ENCODE peak calls at places on chromosomes 7 and 10, in seven cellular contexts. G, Q, K, U, X, E and C are unnamed samples.

GRCh38 chr10:96377816-96378294 is 19.1 kb upstream of the OPALIN start:
- DNase-seq in G (no peak), Q (peak), K (no peak), U (peak), X (no peak), E (no peak), C (no peak)

GRCh38 chr7:42831051-42831952 is 80.6 kb downstream of the C7orf25 start:
- DNase-seq in G (no peak), Q (peak), K (peak), U (peak), X (no peak), E (no peak), C (peak)

GRCh38 chr7:142535123-142535779 is 214.0 kb upstream of the PRSS1 start:
- DNase-seq in G (no peak), Q (peak), K (peak), U (peak), X (peak), E (peak), C (no peak)

GRCh38 chr7:142883571-142884284 is 1.8 kb downstream of the TRPV6 start:
- DNase-seq in G (peak), Q (no peak), K (no peak), U (no peak), X (no peak), E (no peak), C (no peak)

GRCh38 chr7:155985518-155986427 is 173.5 kb upstream of the SHH start:
- DNase-seq in G (peak), Q (no peak), K (no peak), U (no peak), X (no peak), E (no peak), C (no peak)

GRCh38 chr7:102989161-102989560 is 76.4 kb downstream of the LRRC17 start:
- DNase-seq in G (no peak), Q (peak), K (no peak), U (no peak), X (no peak), E (no peak), C (no peak)

GRCh38 chr10:85225311-85225710 is 896.9 kb downstream of the CCSER2 start:
- DNase-seq in G (no peak), Q (no peak), K (no peak), U (no peak), X (no peak), E (no peak), C (no peak)

GRCh38 chr10:124701435-124701834 is 42.7 kb downstream of the FAM53B start:
- DNase-seq in G (no peak), Q (no peak), K (peak), U (no peak), X (no peak), E (peak), C (peak)

GRCh38 chr7:40297741-40298311 is 163.0 kb downstream of the SUGCT start:
- DNase-seq in G (no peak), Q (no peak), K (peak), U (no peak), X (no peak), E (no peak), C (no peak)

GRCh38 chr10:118800920-118801319 is 46.1 kb upstream of the CACUL1 start:
- DNase-seq in G (no peak), Q (peak), K (peak), U (peak), X (no peak), E (no peak), C (no peak)
- H3K27ac ChIP-seq in G (no peak), Q (no peak), K (no peak), U (no peak), X (no peak), E (no peak), C (no peak)

GRCh38 chr10:101019440-101019703 is 11.6 kb downstream of the PDZD7 start:
- DNase-seq in G (no peak), Q (no peak), K (no peak), U (no peak), X (no peak), E (no peak), C (no peak)
- H3K4me3 ChIP-seq in G (no peak), Q (no peak), K (no peak), U (no peak), X (no peak), E (no peak), C (no peak)

GRCh38 chr10:97400665-97401454 is at the start of gene RRP12:
- DNase-seq in G (peak), Q (peak), K (peak), U (peak), X (peak), E (peak), C (peak)
- TF ChIP-seq CTCF in G (no peak), Q (peak), K (no peak), U (peak), X (no peak), E (no peak), C (peak)

DNA sequence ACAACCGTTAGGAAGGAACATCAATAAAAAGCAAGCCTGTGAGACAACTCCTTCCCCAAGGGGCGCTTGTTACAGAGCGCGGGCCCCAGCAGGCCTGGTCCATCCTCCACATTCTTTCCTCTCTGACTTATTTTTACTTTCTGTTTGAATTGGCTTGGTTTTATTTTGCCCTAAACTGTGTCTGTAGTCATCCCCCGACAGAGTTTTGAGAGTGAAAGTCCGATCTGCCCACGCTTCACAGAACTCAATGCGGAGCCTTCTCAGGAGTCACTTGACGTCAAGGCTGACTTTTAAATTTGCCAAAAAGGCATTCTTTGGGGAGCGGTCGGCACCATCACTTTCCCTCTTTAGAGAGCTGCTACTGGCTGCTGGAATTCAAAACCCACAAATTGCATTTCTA is 150.1 kb upstream of the KLF6 start:
- DNase-seq in G (no peak), Q (peak), K (peak), U (no peak), X (no peak), E (peak), C (no peak)
- H3K27ac ChIP-seq in G (peak), Q (peak), K (peak), U (no peak), X (no peak), E (peak), C (peak)

DNA sequence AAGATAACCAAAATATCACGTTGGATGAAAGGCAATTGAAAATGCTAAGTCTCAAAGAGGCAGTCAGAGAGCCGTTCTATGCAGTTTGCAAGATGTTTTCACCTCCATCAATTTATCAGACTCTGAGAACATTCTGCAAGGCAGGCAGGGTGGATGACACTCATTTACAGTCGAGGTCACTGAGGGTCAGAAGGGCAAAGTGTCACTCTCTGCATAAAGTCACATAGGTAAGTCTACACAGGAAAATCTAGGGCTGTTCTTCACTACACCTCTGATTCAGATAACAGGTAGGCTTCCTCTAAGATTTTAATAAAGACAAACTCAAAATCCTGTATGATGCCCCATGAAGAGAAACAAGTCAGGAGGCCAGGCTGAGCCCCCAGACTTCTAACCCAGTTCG is 1.4 kb upstream of the PLEKHA1 start:
- DNase-seq in G (no peak), Q (no peak), K (no peak), U (no peak), X (no peak), E (no peak), C (no peak)
- H3K4me3 ChIP-seq in G (no peak), Q (no peak), K (no peak), U (no peak), X (peak), E (no peak), C (no peak)

GRCh38 chr7:134649231-134649775 is 2.6 kb downstream of the BPGM start:
- DNase-seq in G (no peak), Q (no peak), K (no peak), U (peak), X (no peak), E (no peak), C (no peak)

GRCh38 chr7:134645478-134645877 is 1.2 kb upstream of the BPGM start:
- DNase-seq in G (no peak), Q (no peak), K (no peak), U (no peak), X (no peak), E (no peak), C (no peak)

GRCh38 chr7:134645935-134646334 is 718 bp upstream of the BPGM start:
- DNase-seq in G (no peak), Q (peak), K (peak), U (peak), X (no peak), E (no peak), C (no peak)

GRCh38 chr7:134648456-134648855 is 1.8 kb downstream of the BPGM start:
- DNase-seq in G (no peak), Q (no peak), K (no peak), U (peak), X (no peak), E (no peak), C (no peak)

GRCh38 chr7:134646425-134647305 is at the start of gene BPGM:
- DNase-seq in G (peak), Q (peak), K (peak), U (peak), X (peak), E (peak), C (peak)
- TF ChIP-seq CTCF in G (no peak), Q (peak), K (peak), U (peak), X (peak), E (peak), C (peak)

GRCh38 chr7:18637516-18637915 is 142.0 kb downstream of the HDAC9 start:
- DNase-seq in G (no peak), Q (no peak), K (no peak), U (no peak), X (no peak), E (no peak), C (no peak)

DNA sequence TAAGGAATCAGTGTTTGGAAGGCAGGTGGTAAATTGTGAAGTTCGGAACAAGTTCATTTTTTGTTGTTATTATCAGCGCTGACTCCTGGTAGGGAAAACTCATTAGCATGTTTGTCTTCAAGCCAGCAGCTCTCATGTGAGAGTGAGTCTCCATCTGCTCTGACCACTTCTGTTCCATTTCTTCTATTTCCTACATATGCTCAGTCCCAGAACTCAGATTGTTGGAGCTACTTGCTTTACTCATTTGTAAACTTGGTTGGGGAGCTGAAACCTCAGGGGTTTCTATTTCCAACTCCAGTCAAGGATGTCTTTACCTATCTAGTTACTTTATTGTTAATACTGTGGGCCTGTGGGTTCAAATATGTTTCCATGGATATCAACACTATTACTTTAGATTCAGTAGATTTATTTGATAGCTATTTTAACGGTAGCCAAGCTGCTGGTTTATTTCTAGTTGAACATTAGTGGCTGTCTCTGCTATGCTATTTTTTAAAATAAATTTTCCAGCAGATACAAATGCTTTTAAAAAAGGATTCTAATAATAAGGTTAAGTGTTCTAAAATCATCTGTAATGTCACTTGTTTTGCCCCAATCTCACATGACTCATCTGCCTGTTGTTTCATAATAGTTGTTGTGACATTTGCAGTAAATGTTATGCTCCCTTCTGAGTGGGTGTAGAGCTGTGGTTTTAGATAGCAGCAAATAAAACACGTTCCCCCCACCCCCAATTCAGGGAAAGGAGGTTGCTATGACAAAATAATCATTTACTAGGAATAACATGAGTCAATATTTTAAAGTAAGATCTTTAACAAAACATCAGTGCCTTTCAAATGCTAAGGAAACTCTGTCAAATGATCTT is 143.3 kb downstream of the HDAC9 start:
- DNase-seq in G (no peak), Q (no peak), K (peak), U (no peak), X (no peak), E (no peak), C (no peak)
- H3K27ac ChIP-seq in G (peak), Q (no peak), K (no peak), U (no peak), X (no peak), E (no peak), C (peak)

GRCh38 chr10:127908106-127908957 is 1.4 kb downstream of the PTPRE start:
- DNase-seq in G (peak), Q (no peak), K (peak), U (no peak), X (no peak), E (no peak), C (no peak)
- H3K4me3 ChIP-seq in G (peak), Q (no peak), K (no peak), U (no peak), X (no peak), E (no peak), C (peak)

GRCh38 chr7:99497771-99498545 is 2.1 kb downstream of the ZNF394 start:
- DNase-seq in G (no peak), Q (no peak), K (no peak), U (no peak), X (no peak), E (no peak), C (no peak)

GRCh38 chr7:99498546-99498944 is 1.5 kb downstream of the ZNF394 start:
- DNase-seq in G (no peak), Q (peak), K (no peak), U (no peak), X (no peak), E (no peak), C (no peak)

GRCh38 chr7:99499356-99499712 is 747 bp downstream of the ZNF394 start:
- DNase-seq in G (no peak), Q (no peak), K (no peak), U (peak), X (peak), E (no peak), C (no peak)

GRCh38 chr7:99500637-99501009 is 542 bp upstream of the ZNF394 start:
- DNase-seq in G (no peak), Q (no peak), K (no peak), U (no peak), X (no peak), E (no peak), C (no peak)

DNA sequence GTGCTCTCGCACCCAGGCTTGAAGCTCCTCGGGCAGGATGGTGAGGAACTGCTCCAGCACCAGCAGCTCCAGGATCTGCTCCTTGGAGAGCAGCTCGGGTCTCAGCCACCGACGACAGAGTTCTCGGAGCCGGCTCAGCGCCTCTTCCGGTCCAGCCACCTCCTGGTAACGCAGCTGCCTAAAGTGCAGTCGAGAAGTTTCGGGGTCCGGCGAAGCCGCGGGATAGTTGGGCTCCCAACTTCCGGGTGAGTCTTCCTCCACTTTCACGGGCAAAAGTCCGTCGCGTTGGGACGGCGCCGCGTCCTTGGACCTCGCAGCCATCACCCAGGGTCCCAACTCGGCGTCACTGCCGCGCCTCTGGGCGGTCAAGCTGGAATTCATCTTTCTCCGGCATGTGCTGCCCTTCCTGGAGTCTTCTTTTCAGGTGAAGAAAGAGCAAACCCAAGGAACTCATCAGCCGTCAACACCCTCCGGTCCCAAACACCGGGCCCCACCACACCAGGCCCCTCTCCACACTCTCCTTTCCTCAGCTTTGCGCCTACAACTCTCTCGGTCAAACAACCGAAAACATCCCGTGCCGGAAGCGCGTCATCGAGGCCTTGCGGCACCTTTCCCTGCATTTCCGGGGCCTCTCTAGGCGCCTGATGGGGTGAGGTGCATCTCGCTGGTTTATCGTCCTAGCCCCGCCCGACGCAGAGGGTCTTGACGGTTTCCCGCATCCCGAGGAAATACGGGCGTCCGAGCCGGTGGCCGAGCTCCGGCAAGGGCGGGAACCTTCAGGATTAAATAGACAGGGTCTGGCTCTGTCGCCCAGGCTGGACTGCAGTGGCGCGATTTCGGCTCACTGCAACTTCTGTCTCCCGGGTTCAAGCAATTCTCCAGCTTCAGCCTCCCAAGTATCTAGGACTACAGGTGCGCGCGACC is at the start of gene ZNF394:
- DNase-seq in G (peak), Q (peak), K (peak), U (peak), X (peak), E (peak), C (peak)
- TF ChIP-seq CTCF in G (no peak), Q (no peak), K (no peak), U (no peak), X (no peak), E (no peak), C (no peak)